ENCODE peak calls at places on chromosomes 2 and 18, in seven cellular contexts. D, H, O, P, U, Y and B are unnamed samples.

GRCh38 chr18:79422783-79423165 is 27.0 kb downstream of the NFATC1 start:
- DNase-seq in D (no peak), P (no peak), O (no peak), U (no peak), H (peak), Y (no peak), B (no peak)

GRCh38 chr2:219002395-219003266 is 9.4 kb upstream of the CRYBA2 start:
- DNase-seq in D (no peak), Y (no peak), U (peak), O (no peak), P (peak), H (no peak), B (peak)

GRCh38 chr2:42091671-42092070 is 43.9 kb downstream of the PKDCC start:
- DNase-seq in D (no peak), P (no peak), U (no peak), Y (no peak), O (no peak), H (no peak), B (no peak)

GRCh38 chr2:221551864-221552263 is 20.2 kb downstream of the EPHA4 start:
- DNase-seq in U (no peak), Y (no peak), O (no peak), H (no peak), D (no peak), P (no peak), B (no peak)

GRCh38 chr2:95526360-95527341 is 42.1 kb upstream of the TRIM43B start:
- DNase-seq in P (peak), D (peak), U (peak), Y (peak), H (peak), O (no peak), B (peak)

GRCh38 chr2:231174211-231174651 is 24.2 kb upstream of the ARMC9 start:
- DNase-seq in P (no peak), Y (no peak), H (no peak), D (no peak), O (no peak), U (no peak), B (no peak)

GRCh38 chr2:60581461-60582282 is 28.2 kb upstream of the BCL11A start:
- DNase-seq in U (peak), H (peak), P (peak), Y (peak), O (peak), D (peak), B (peak)

GRCh38 chr18:71673954-71674353 is 870.2 kb downstream of the CBLN2 start:
- DNase-seq in H (no peak), O (no peak), Y (no peak), D (no peak), U (no peak), P (no peak), B (no peak)

GRCh38 chr2:26561918-26562810 is 79.0 kb downstream of the CIB4 start:
- DNase-seq in U (peak), O (no peak), Y (peak), P (peak), H (peak), D (peak), B (peak)

GRCh38 chr2:119066272-119066804 is 92.2 kb downstream of the C1QL2 start:
- DNase-seq in P (no peak), O (peak), U (no peak), Y (no peak), H (no peak), D (no peak), B (no peak)

GRCh38 chr18:63850010-63850409 is 37.5 kb upstream of the SERPINB2 start:
- DNase-seq in U (no peak), Y (no peak), D (no peak), O (no peak), P (no peak), H (no peak), B (peak)

GRCh38 chr2:235232474-235233435 is 261.1 kb upstream of the AGAP1 start:
- DNase-seq in D (no peak), Y (no peak), U (no peak), O (no peak), H (no peak), P (no peak), B (no peak)

GRCh38 chr2:224997802-224998201 is 44.5 kb downstream of the DOCK10 start:
- DNase-seq in O (no peak), Y (peak), U (no peak), D (no peak), P (no peak), H (no peak), B (no peak)

GRCh38 chr18:46630160-46630559 is 26.9 kb downstream of the LOXHD1 start:
- DNase-seq in P (no peak), H (no peak), D (no peak), Y (no peak), U (no peak), O (peak), B (no peak)

GRCh38 chr2:8229546-8229986 is 452.3 kb upstream of the ID2 start:
- DNase-seq in D (no peak), U (peak), P (peak), O (peak), Y (peak), H (peak), B (peak)

GRCh38 chr2:127623388-127624320 is 22.3 kb upstream of the GPR17 start:
- DNase-seq in D (no peak), H (peak), U (peak), P (peak), Y (no peak), O (no peak), B (no peak)

GRCh38 chr2:36489296-36489695 is 108.7 kb downstream of the FEZ2 start:
- DNase-seq in D (no peak), O (no peak), H (no peak), P (no peak), U (no peak), Y (no peak), B (no peak)

GRCh38 chr2:219570194-219570923 is 980 bp downstream of the OBSL1 start:
- DNase-seq in D (no peak), P (peak), H (no peak), O (no peak), Y (peak), U (peak), B (peak)

GRCh38 chr18:55732227-55733106 is 144.5 kb upstream of the TCF4 start:
- DNase-seq in Y (no peak), O (no peak), D (no peak), H (no peak), U (no peak), P (no peak), B (peak)

GRCh38 chr2:11738589-11739436 is 7.6 kb upstream of the LPIN1 start:
- DNase-seq in Y (peak), P (peak), H (no peak), O (peak), D (no peak), U (peak), B (peak)

GRCh38 chr2:81976998-81977397 is 1672.4 kb upstream of the LRRTM1 start:
- DNase-seq in U (no peak), Y (no peak), H (no peak), D (no peak), O (no peak), P (no peak), B (no peak)

GRCh38 chr2:45941758-45942738 is 290.6 kb downstream of the PRKCE start:
- DNase-seq in U (no peak), Y (no peak), D (no peak), H (no peak), O (no peak), P (no peak), B (no peak)

GRCh38 chr2:145404690-145405089 is 884.8 kb upstream of the ZEB2 start:
- DNase-seq in H (no peak), P (no peak), U (no peak), O (no peak), Y (no peak), D (no peak), B (no peak)

GRCh38 chr2:209138079-209138478 is 285.8 kb upstream of the MAP2 start:
- DNase-seq in H (no peak), U (no peak), O (no peak), Y (no peak), P (no peak), D (no peak), B (no peak)

GRCh38 chr2:33213244-33213643 is 263.2 kb upstream of the RASGRP3 start:
- DNase-seq in O (no peak), Y (no peak), D (no peak), H (no peak), P (no peak), U (no peak), B (no peak)

GRCh38 chr18:79445740-79446566 is 50.2 kb downstream of the NFATC1 start:
- DNase-seq in P (no peak), U (no peak), D (no peak), Y (no peak), O (no peak), H (no peak), B (no peak)

GRCh38 chr2:235534608-235535422 is 41.0 kb downstream of the AGAP1 start:
- DNase-seq in D (no peak), P (no peak), Y (no peak), H (peak), U (no peak), O (no peak), B (no peak)

GRCh38 chr2:237623428-237624403 is 3.7 kb upstream of the LRRFIP1 start:
- DNase-seq in O (no peak), H (no peak), P (no peak), U (no peak), D (no peak), Y (no peak), B (no peak)

GRCh38 chr2:196463706-196464105 is 175.8 kb upstream of the CCDC150 start:
- DNase-seq in D (no peak), Y (no peak), P (no peak), H (no peak), U (no peak), O (no peak), B (no peak)

GRCh38 chr18:27005589-27005988 is 140.1 kb upstream of the AQP4 start:
- DNase-seq in U (no peak), O (no peak), P (no peak), H (no peak), Y (no peak), D (no peak), B (peak)

GRCh38 chr18:75207298-75208054 is 1.5 kb downstream of the PTGR3 start:
- DNase-seq in Y (no peak), D (no peak), O (peak), U (peak), P (no peak), H (no peak), B (no peak)

GRCh38 chr18:75209952-75210261 is 690 bp upstream of the TSHZ1 start:
- DNase-seq in P (no peak), D (no peak), U (no peak), H (no peak), Y (no peak), O (no peak), B (peak)

GRCh38 chr18:75209129-75209951 is at the start of gene PTGR3:
- DNase-seq in U (peak), O (peak), P (peak), D (peak), Y (peak), H (peak), B (peak)

GRCh38 chr18:75208055-75208835 is 694 bp downstream of the PTGR3 start:
- DNase-seq in U (peak), D (no peak), O (peak), P (peak), Y (peak), H (peak), B (peak)

GRCh38 chr18:75208836-75209128 is 157 bp downstream of the PTGR3 start:
- DNase-seq in P (no peak), D (no peak), Y (no peak), H (peak), O (peak), U (peak), B (no peak)
- TF ChIP-seq POLR2A in P (no peak), D (peak), Y (peak), H (no peak), O (no peak), U (peak), B (no peak)

GRCh38 chr18:75210274-75211001 is at the start of gene TSHZ1:
- DNase-seq in O (peak), P (peak), D (no peak), U (peak), Y (peak), H (no peak), B (peak)
- TF ChIP-seq POLR2A in O (no peak), P (peak), D (peak), U (no peak), Y (peak), H (no peak), B (peak)

GRCh38 chr2:152176113-152176714 is 651 bp upstream of the STAM2 start:
- DNase-seq in H (no peak), Y (no peak), D (no peak), O (no peak), U (no peak), P (no peak), B (no peak)
- TF ChIP-seq POLR2A in H (no peak), Y (no peak), D (no peak), O (no peak), U (no peak), P (no peak), B (no peak)

GRCh38 chr2:229921892-229922448 is at the start of gene TRIP12:
- DNase-seq in D (peak), U (peak), P (peak), O (peak), Y (peak), H (peak), B (peak)
- TF ChIP-seq POLR2A in D (no peak), U (no peak), P (peak), O (peak), Y (no peak), H (no peak), B (peak)

GRCh38 chr2:28377984-28378678 is 14.5 kb upstream of the FOSL2 start:
- DNase-seq in O (no peak), D (no peak), H (no peak), Y (no peak), U (peak), P (no peak), B (peak)
- TF ChIP-seq POLR2A in O (no peak), D (no peak), H (no peak), Y (no peak), U (no peak), P (no peak), B (no peak)

GRCh38 chr18:14974576-14974975 is 226.6 kb downstream of the ANKRD30B start:
- DNase-seq in P (no peak), O (peak), D (no peak), U (no peak), Y (no peak), H (no peak), B (no peak)
- TF ChIP-seq POLR2A in P (no peak), O (no peak), D (no peak), U (no peak), Y (no peak), H (no peak), B (no peak)

DNA sequence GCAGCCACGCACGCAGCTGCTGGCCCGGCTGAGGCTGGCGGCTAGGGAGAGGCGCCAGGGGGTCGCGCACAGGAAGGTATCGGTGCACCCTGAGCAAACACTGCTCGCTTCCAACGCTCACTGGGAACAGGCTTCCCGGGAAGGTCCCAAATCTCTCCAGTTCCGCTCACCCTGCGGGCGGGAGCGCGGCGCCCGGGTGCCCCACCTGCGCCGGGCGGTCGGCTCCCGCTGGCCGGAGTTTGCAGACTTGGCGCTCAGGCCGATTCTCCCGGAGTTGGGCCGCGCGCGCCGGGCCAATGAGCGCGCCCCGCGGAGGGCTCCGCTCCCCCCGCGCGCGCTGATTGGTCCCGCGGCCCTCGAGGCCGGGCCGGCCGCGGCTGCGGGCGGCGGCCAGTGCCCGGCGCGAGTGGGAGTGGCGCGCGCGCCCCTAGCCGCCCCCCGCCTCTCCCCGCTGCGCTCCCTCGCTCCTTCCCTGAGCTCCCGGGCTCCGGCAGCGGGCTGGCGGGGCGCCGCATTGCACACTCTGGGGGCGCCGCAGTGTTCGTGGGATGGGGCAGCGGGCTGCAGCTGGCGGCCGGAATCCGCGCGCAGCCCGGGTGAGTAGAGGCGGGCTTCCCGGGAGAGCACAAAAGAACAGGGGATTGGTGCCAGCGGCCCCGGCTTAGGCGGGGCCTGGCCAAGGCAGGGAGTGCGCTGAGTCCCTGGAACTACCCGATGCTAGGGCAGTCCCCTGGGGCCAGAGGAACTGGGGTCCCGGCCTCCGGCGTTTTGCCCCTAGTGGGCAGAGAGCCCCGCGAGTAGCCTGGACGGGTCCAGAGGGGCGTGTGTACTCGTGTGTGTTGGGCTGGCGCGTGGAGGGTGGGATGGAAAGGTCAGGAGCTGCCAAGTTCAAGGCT is at the start of gene LYPD6:
- DNase-seq in U (peak), P (peak), H (no peak), O (no peak), Y (peak), D (peak), B (peak)
- TF ChIP-seq POLR2A in U (peak), P (no peak), H (no peak), O (no peak), Y (no peak), D (no peak), B (no peak)

GRCh38 chr2:85445316-85446295 is 27.1 kb downstream of the SH2D6 start:
- DNase-seq in P (peak), U (peak), Y (no peak), D (no peak), H (no peak), O (no peak), B (peak)
- TF ChIP-seq POLR2A in P (peak), U (no peak), Y (no peak), D (no peak), H (no peak), O (no peak), B (peak)

DNA sequence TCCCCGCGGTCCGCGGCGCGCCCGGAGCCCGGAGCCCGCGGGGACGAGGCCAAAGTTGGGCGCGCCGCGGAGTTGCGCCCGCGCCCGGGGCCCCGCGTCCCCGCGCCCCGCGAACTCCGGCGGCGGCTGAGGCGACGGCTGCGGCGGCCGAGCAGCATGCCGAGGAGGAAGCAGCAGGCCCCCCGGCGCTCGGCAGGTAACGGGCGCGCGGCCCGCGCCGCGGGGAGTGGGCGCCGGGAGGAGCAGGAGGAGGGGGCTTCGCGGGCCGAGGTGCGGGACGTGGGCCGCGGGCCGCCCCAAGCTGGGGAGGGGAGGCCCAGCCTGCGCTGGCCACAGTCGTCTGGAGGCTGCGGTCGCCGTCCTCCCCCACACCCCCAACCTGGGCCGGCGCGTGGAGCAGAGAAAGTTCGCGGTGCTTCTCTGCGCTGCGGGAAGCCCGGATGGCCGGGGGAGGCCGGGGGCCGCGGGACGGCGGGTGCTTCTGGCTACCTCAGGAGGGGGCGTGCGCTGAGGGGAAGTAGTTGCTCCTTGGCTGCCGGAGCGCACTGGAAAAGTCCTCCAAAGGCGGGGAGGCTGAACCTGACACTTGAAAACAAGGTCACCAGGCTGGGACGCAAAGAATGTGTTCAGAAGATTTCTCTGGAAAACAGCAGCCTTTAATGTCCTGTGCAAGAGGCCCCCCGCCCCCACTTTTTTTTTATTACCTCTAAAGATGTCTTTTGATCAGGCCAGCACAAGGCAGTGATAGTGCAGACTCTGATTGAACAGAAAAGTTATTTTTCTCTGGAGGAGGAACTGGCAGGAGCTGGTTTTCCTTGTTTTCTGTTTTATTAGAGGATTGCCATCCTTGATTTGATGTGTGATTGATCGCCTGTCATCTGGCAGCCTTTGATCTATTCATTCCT is 1.4 kb downstream of the TSHZ1 start:
- DNase-seq in Y (peak), U (peak), H (peak), P (peak), D (no peak), O (peak), B (peak)
- TF ChIP-seq POLR2A in Y (peak), U (no peak), H (no peak), P (peak), D (no peak), O (no peak), B (no peak)

DNA sequence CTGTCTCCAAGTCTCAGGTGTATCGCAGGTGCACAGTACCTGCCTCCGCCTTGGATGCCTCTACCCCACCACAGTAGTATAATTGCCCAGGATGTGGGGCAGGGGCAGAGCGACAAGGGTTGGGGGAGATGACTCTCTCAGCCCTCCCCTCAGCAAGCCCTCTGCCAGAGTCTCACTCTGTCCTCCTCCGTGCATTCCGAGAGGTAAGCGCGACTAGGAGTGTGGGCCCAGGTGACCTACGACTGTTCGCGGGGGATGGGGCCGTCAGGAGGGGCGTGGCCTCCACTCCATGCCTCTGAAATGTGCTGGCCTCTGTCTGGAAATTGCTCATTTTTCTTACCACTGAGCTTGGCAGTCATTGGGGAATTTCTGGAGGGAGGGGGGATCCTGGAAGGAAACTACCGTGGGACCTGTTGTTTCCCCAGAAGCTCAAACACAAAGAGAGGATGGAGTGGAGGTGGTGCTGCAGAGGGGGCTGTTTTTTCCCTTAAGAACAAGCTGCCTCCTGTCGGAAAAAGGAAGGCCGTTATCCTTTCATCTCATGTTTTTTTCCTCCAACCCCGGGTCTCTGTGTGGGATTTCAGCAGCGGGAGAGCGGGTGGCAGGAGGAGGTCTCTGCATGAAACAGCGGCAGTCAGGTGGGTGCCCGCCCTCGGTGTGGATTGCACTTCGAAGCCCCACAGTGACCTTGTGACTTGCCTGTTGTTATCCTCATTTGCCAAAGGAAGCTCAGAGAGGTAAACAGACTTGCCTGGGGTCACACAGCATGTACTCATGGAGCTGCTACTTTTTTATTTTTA is 13.0 kb upstream of the RALB start:
- DNase-seq in U (peak), O (no peak), Y (peak), D (no peak), H (peak), P (peak), B (no peak)
- TF ChIP-seq POLR2A in U (no peak), O (no peak), Y (no peak), D (no peak), H (no peak), P (no peak), B (no peak)